ENCODE peak calls at places on chromosome 3, in eight cellular contexts. One of them, this sample, is unnamed.

GRCh38 chr3:146156060-146156459 is 4.9 kb downstream of the PLOD2 start:
- DNase-seq in RKO: no peak
- DNase-seq in GM03348: peak; percentile 40
- DNase-seq in endothelial cell: no peak
- DNase-seq in stimulated activated naive CD8-positive, alpha-beta T cell treated with anti-CD3 and anti-CD28 coated beads, Interleukin-15, Interleukin-2, amounts not matched to agents 100 U/mL and 50 U/mL, for 24 hours: no peak
- DNase-seq in NCI-H748 treated with DMSO at 0.1 percent for 48 hours: no peak
- DNase-seq in spleen: no peak
- DNase-seq in GM19239: no peak
- DNase-seq in this sample: no peak

GRCh38 chr3:141914311-141914710 is 37.9 kb downstream of the ATP1B3 start:
- DNase-seq in RKO: no peak
- DNase-seq in NCI-H748 treated with DMSO at 0.1 percent for 48 hours: no peak
- DNase-seq in spleen: no peak
- DNase-seq in stimulated activated naive CD8-positive, alpha-beta T cell treated with anti-CD3 and anti-CD28 coated beads, Interleukin-15, Interleukin-2, amounts not matched to agents 100 U/mL and 50 U/mL, for 24 hours: no peak
- DNase-seq in GM03348: no peak
- DNase-seq in endothelial cell: no peak
- DNase-seq in GM19239: no peak
- DNase-seq in this sample: no peak

GRCh38 chr3:189908646-189909045 is 212.1 kb downstream of the P3H2 start:
- DNase-seq in NCI-H748 treated with DMSO at 0.1 percent for 48 hours: no peak
- DNase-seq in endothelial cell: no peak
- DNase-seq in stimulated activated naive CD8-positive, alpha-beta T cell treated with anti-CD3 and anti-CD28 coated beads, Interleukin-15, Interleukin-2, amounts not matched to agents 100 U/mL and 50 U/mL, for 24 hours: no peak
- DNase-seq in GM03348: peak; percentile 47
- DNase-seq in RKO: peak; percentile 50
- DNase-seq in GM19239: no peak
- DNase-seq in spleen: no peak
- DNase-seq in this sample: no peak

GRCh38 chr3:14243782-14244181 is 65.2 kb downstream of the LSM3 start:
- DNase-seq in GM03348: no peak
- DNase-seq in NCI-H748 treated with DMSO at 0.1 percent for 48 hours: no peak
- DNase-seq in spleen: no peak
- DNase-seq in endothelial cell: no peak
- DNase-seq in stimulated activated naive CD8-positive, alpha-beta T cell treated with anti-CD3 and anti-CD28 coated beads, Interleukin-15, Interleukin-2, amounts not matched to agents 100 U/mL and 50 U/mL, for 24 hours: no peak
- DNase-seq in RKO: no peak
- DNase-seq in GM19239: no peak
- DNase-seq in this sample: no peak

GRCh38 chr3:179663093-179663492 is 10.3 kb downstream of the USP13 start:
- DNase-seq in GM03348: no peak
- DNase-seq in GM19239: no peak
- DNase-seq in RKO: no peak
- DNase-seq in spleen: no peak
- DNase-seq in stimulated activated naive CD8-positive, alpha-beta T cell treated with anti-CD3 and anti-CD28 coated beads, Interleukin-15, Interleukin-2, amounts not matched to agents 100 U/mL and 50 U/mL, for 24 hours: no peak
- DNase-seq in NCI-H748 treated with DMSO at 0.1 percent for 48 hours: no peak
- DNase-seq in endothelial cell: no peak
- DNase-seq in this sample: no peak

GRCh38 chr3:156181509-156181908 is 61.1 kb downstream of the KCNAB1 start:
- DNase-seq in spleen: no peak
- DNase-seq in stimulated activated naive CD8-positive, alpha-beta T cell treated with anti-CD3 and anti-CD28 coated beads, Interleukin-15, Interleukin-2, amounts not matched to agents 100 U/mL and 50 U/mL, for 24 hours: no peak
- DNase-seq in NCI-H748 treated with DMSO at 0.1 percent for 48 hours: no peak
- DNase-seq in GM19239: no peak
- DNase-seq in RKO: peak; percentile 67
- DNase-seq in GM03348: peak; percentile 14
- DNase-seq in endothelial cell: no peak
- DNase-seq in this sample: no peak

GRCh38 chr3:24048843-24049242 is 103.8 kb downstream of the NR1D2 start:
- DNase-seq in stimulated activated naive CD8-positive, alpha-beta T cell treated with anti-CD3 and anti-CD28 coated beads, Interleukin-15, Interleukin-2, amounts not matched to agents 100 U/mL and 50 U/mL, for 24 hours: no peak
- DNase-seq in endothelial cell: no peak
- DNase-seq in NCI-H748 treated with DMSO at 0.1 percent for 48 hours: no peak
- DNase-seq in spleen: no peak
- DNase-seq in GM19239: no peak
- DNase-seq in RKO: no peak
- DNase-seq in GM03348: peak; percentile 48
- DNase-seq in this sample: no peak

GRCh38 chr3:13879102-13879945 is 547 bp downstream of the WNT7A start:
- DNase-seq in GM19239: no peak
- DNase-seq in endothelial cell: peak; percentile 26
- DNase-seq in stimulated activated naive CD8-positive, alpha-beta T cell treated with anti-CD3 and anti-CD28 coated beads, Interleukin-15, Interleukin-2, amounts not matched to agents 100 U/mL and 50 U/mL, for 24 hours: peak; percentile 30
- DNase-seq in GM03348: peak; percentile 29
- DNase-seq in NCI-H748 treated with DMSO at 0.1 percent for 48 hours: no peak
- DNase-seq in spleen: no peak
- DNase-seq in RKO: no peak
- DNase-seq in this sample: no peak

GRCh38 chr3:55322649-55323048 is 164.5 kb downstream of the WNT5A start:
- DNase-seq in GM19239: no peak
- DNase-seq in stimulated activated naive CD8-positive, alpha-beta T cell treated with anti-CD3 and anti-CD28 coated beads, Interleukin-15, Interleukin-2, amounts not matched to agents 100 U/mL and 50 U/mL, for 24 hours: no peak
- DNase-seq in NCI-H748 treated with DMSO at 0.1 percent for 48 hours: no peak
- DNase-seq in RKO: no peak
- DNase-seq in endothelial cell: no peak
- DNase-seq in GM03348: no peak
- DNase-seq in spleen: no peak
- DNase-seq in this sample: no peak

This sample was measured in MM.1S.